ENCODE peak calls at places on chromosome 6, in seven cellular contexts. S is spleen, W is uterus, M is IMR-90, A is HCT116, Y is fibroblast of lung, K is Peyer's patch. F is an unnamed sample.
A peak's percentile ranks its signal among the peaks of the same experiment; 100 is the strongest.

GRCh38 chr6:64691069-64691468 is 1016.0 kb downstream of the EYS start:
- DNase-seq in Y (no peak), A (no peak), W (no peak), K (no peak), S (no peak), M (no peak), F (no peak)

GRCh38 chr6:119234457-119234856 is 115.1 kb downstream of the MAN1A1 start:
- DNase-seq in M (no peak), Y (no peak), S (no peak), A (no peak), W (no peak), K (no peak), F (no peak)

GRCh38 chr6:166240889-166241288 is 67.3 kb downstream of the PRR18 start:
- DNase-seq in M (no peak), A (no peak), W (no peak), K (no peak), S (no peak), Y (no peak), F (no peak)

GRCh38 chr6:143804835-143805239 is 38.3 kb upstream of the LTV1 start:
- DNase-seq in S (no peak), M (no peak), K (no peak), A (no peak), Y (peak; percentile 72), W (no peak), F (peak; percentile 15)

GRCh38 chr6:107192739-107193296 is 77.5 kb upstream of the BEND3 start:
- DNase-seq in Y (no peak), S (no peak), W (no peak), M (no peak), A (no peak), K (no peak), F (no peak)

GRCh38 chr6:161116554-161117328 is 125.2 kb downstream of the MAP3K4 start:
- DNase-seq in W (no peak), A (no peak), S (no peak), K (no peak), M (no peak), Y (no peak), F (no peak)

GRCh38 chr6:26351544-26351953 is 13.4 kb upstream of the BTN3A2 start:
- DNase-seq in M (peak; percentile 99), S (no peak), Y (peak; percentile 98), W (no peak), A (peak; percentile 76), K (no peak), F (peak; percentile 98)

GRCh38 chr6:68718379-68719073 is 83.4 kb downstream of the ADGRB3 start:
- DNase-seq in Y (peak; percentile 71), M (no peak), W (no peak), S (no peak), A (no peak), K (no peak), F (peak; percentile 64)

GRCh38 chr6:3614918-3615317 is 136.6 kb downstream of the PXDC1 start:
- DNase-seq in M (no peak), Y (no peak), S (no peak), K (no peak), A (no peak), W (no peak), F (no peak)

GRCh38 chr6:112149719-112150263 is 62.4 kb downstream of the FAM229B start:
- DNase-seq in W (peak; percentile 40), K (no peak), Y (peak; percentile 43), M (peak; percentile 83), A (no peak), S (no peak), F (no peak)

GRCh38 chr6:156167289-156168076 is 609.7 kb upstream of the ARID1B start:
- DNase-seq in A (no peak), M (peak; percentile 41), Y (no peak), K (no peak), S (peak; percentile 75), W (no peak), F (peak; percentile 22)

GRCh38 chr6:147752686-147753418 is 244.4 kb downstream of the SAMD5 start:
- DNase-seq in A (no peak), K (no peak), M (peak; percentile 9), S (no peak), Y (peak; percentile 8), W (no peak), F (no peak)

GRCh38 chr6:33959661-33960344 is 156.0 kb upstream of the MLN start:
- DNase-seq in W (no peak), A (no peak), M (no peak), K (no peak), S (peak; percentile 48), Y (no peak), F (no peak)

GRCh38 chr6:18752278-18753057 is 365.3 kb downstream of the RNF144B start:
- DNase-seq in A (no peak), M (no peak), S (no peak), Y (no peak), W (no peak), K (no peak), F (no peak)

GRCh38 chr6:14682821-14683220 is 563.0 kb upstream of the JARID2 start:
- DNase-seq in S (no peak), M (peak; percentile 83), Y (peak; percentile 83), A (no peak), W (no peak), K (no peak), F (no peak)

GRCh38 chr6:11066505-11067347 is 22.6 kb upstream of the ELOVL2 start:
- DNase-seq in Y (no peak), W (no peak), K (no peak), S (no peak), M (no peak), A (no peak), F (no peak)

GRCh38 chr6:141153563-141153962 is 979.2 kb upstream of the GJE1 start:
- DNase-seq in A (no peak), K (no peak), Y (no peak), M (no peak), S (no peak), W (no peak), F (no peak)

GRCh38 chr6:134424131-134424794 is 106.4 kb upstream of the SGK1 start:
- DNase-seq in Y (no peak), M (no peak), W (no peak), K (no peak), S (no peak), A (no peak), F (no peak)

GRCh38 chr6:760982-761955 is 68.3 kb upstream of the EXOC2 start:
- DNase-seq in K (no peak), S (no peak), M (no peak), W (no peak), Y (no peak), A (no peak), F (no peak)

GRCh38 chr6:98002678-98003077 is 719.7 kb upstream of the MMS22L start:
- DNase-seq in M (no peak), K (no peak), A (no peak), S (no peak), W (no peak), Y (no peak), F (no peak)

GRCh38 chr6:11978169-11978987 is 33.7 kb upstream of the HIVEP1 start:
- DNase-seq in W (no peak), A (no peak), S (no peak), K (no peak), Y (peak; percentile 48), M (no peak), F (no peak)

GRCh38 chr6:111845441-111845871 is 27.8 kb downstream of the FYN start:
- DNase-seq in A (no peak), S (peak; percentile 78), K (no peak), M (no peak), W (no peak), Y (no peak), F (no peak)

GRCh38 chr6:80527552-80528052 is 421.1 kb downstream of the BCKDHB start:
- DNase-seq in Y (no peak), S (no peak), K (no peak), A (no peak), W (no peak), M (peak; percentile 17), F (no peak)

GRCh38 chr6:3843379-3844096 is 5.6 kb upstream of the FAM50B start:
- DNase-seq in A (no peak), K (no peak), Y (peak; percentile 66), W (no peak), S (no peak), M (no peak), F (no peak)

GRCh38 chr6:167093406-167093921 is 29.4 kb upstream of the CCR6 start:
- DNase-seq in S (peak; percentile 82), Y (no peak), A (no peak), M (no peak), W (no peak), K (peak; percentile 50), F (no peak)

GRCh38 chr6:37006793-37007339 is 1.4 kb downstream of the FGD2 start:
- DNase-seq in M (peak; percentile 31), K (no peak), Y (peak; percentile 60), W (no peak), A (no peak), S (no peak), F (no peak)
- H3K27ac ChIP-seq in M (no peak overlapping the region), K (no peak overlapping the region), Y (no peak overlapping the region), W (no peak overlapping the region), A (no peak overlapping the region), S (peak overlapping the region; percentile 94), F (no peak overlapping the region)

DNA sequence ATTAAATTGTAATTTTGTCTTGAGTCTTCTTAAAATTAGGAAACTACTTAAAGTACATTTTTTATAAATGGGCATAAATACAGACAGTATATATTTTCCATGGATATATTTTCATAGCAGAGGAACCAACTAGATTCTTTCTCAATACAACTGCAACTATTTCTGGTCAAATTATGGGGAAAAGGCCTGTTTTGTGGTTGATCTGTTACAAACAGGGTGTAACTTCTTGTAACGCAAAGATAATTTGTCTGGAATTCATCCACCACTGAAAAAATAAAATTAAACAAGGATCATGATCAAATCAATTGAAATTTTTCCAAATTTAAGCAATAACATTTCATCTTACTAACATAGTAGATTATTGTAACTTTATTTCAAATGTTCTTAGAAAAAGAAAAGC is 67.2 kb upstream of the RNF146 start:
- DNase-seq in S (no peak), M (no peak), K (no peak), W (no peak), A (no peak), Y (no peak), F (no peak)
- TF ChIP-seq CTCF in S (no peak), M (no peak), K (no peak), W (no peak), A (no peak), Y (no peak), F (no peak)

DNA sequence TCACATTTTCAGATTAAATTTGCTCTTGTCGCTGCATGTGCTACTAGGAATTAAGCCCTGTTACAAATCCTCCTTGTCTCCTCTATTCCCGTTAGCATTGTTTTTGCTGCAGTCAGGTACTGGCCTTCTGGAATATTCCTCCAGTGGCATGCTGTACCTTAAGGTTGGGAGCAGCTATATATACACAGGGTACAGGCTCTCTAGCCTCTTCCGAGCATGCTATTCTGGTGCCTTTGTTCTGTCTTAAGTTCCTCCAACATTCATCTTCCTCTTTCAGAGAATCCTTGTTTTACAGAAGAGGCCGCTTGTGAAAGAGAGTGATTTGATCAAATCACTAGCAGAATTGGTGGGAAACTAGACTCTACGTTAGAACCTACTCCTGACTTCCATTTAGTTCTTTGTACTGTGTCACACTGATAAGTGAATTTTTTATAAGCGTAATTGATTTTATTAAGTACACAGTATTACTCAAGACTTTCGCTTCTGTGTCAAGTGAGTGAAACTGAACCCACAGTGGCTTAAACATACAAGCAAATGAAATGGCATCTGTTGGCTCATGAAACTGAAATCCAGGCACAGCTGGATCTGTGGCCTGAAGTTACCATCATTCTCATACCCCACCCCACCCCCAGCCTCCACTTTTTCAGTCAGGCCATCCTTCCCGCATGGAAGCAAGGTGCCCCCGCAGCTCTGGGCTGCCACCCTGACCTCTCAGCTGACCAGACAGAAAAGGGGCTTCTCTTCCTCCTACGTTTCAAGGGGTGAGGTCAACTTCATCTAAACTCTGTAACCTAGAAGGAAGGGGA is 102.4 kb downstream of the RPP40 start:
- DNase-seq in A (no peak), W (no peak), S (no peak), K (no peak), M (no peak), Y (no peak), F (no peak)
- H3K4me3 ChIP-seq in A (no peak overlapping the region), W (no peak overlapping the region), S (no peak overlapping the region), K (no peak overlapping the region), M (no peak overlapping the region), Y (no peak overlapping the region), F (no peak overlapping the region)

GRCh38 chr6:21986703-21987102 is 310.1 kb downstream of the PRL start:
- DNase-seq in A (no peak), M (no peak), S (no peak), W (no peak), Y (no peak), K (no peak), F (no peak)
- H3K27ac ChIP-seq in A (no peak overlapping the region), M (peak overlapping the region; percentile 83), S (peak overlapping the region; percentile 52), W (peak overlapping the region; percentile 91), Y (peak overlapping the region; percentile 26), K (peak overlapping the region; percentile 67), F (peak overlapping the region; percentile 95)

F was measured in brain microvascular endothelial cell.